ENCODE peak calls at places on chromosomes 13 and 19, in ten cellular contexts. M is esophagus muscularis mucosa, Y is mammary epithelial cell, N is GM12864, A is transverse colon, G is thyroid gland, E is adrenal gland, D is tibial artery, H is body of pancreas, Z is neural progenitor cell. F is an unnamed sample.

GRCh38 chr13:43626994-43627393 is 159.8 kb downstream of the ENOX1 start:
- DNase-seq in M (no peak), Y (no peak), N (no peak), A (no peak), G (no peak), E (no peak), D (no peak), H (no peak), Z (no peak), F (no peak)

GRCh38 chr19:35959968-35960320 is 23.8 kb downstream of the LRFN3 start:
- DNase-seq in M (no peak), Y (no peak), N (no peak), A (no peak), G (no peak), E (no peak), D (no peak), H (no peak), Z (no peak), F (no peak)

GRCh38 chr19:1248454-1249297 is at the start of gene MIDN:
- DNase-seq in M (peak), Y (peak), N (no peak), A (peak), G (peak), E (peak), D (peak), H (peak), Z (peak), F (peak)

GRCh38 chr13:94168784-94169512 is 310.5 kb downstream of the DCT start:
- DNase-seq in M (no peak), Y (no peak), N (no peak), A (no peak), G (no peak), E (no peak), D (no peak), H (no peak), Z (no peak), F (no peak)

GRCh38 chr13:66665991-66666390 is 564.1 kb downstream of the PCDH9 start:
- DNase-seq in M (no peak), Y (peak), N (no peak), A (no peak), G (peak), E (peak), D (no peak), H (no peak), Z (peak), F (peak)

GRCh38 chr19:39074205-39074692 is 9.9 kb upstream of the ACP7 start:
- DNase-seq in M (no peak), Y (no peak), N (no peak), A (no peak), G (no peak), E (no peak), D (no peak), H (no peak), Z (no peak), F (no peak)

GRCh38 chr19:55117063-55117635 is 288 bp downstream of the PPP1R12C start:
- DNase-seq in M (no peak), Y (no peak), N (no peak), A (peak), G (no peak), E (no peak), D (no peak), H (no peak), Z (no peak), F (no peak)

GRCh38 chr13:85368686-85369085 is 430.5 kb downstream of the SLITRK6 start:
- DNase-seq in M (no peak), Y (no peak), N (no peak), A (no peak), G (no peak), E (no peak), D (no peak), H (no peak), Z (no peak), F (no peak)

GRCh38 chr13:31092631-31093030 is 69.1 kb downstream of the HSPH1 start:
- DNase-seq in M (no peak), Y (no peak), N (no peak), A (no peak), G (no peak), E (no peak), D (no peak), H (no peak), Z (no peak), F (no peak)

GRCh38 chr13:53264751-53265150 is 236.1 kb downstream of the OLFM4 start:
- DNase-seq in M (no peak), Y (no peak), N (no peak), A (no peak), G (no peak), E (no peak), D (no peak), H (no peak), Z (no peak), F (no peak)

DNA sequence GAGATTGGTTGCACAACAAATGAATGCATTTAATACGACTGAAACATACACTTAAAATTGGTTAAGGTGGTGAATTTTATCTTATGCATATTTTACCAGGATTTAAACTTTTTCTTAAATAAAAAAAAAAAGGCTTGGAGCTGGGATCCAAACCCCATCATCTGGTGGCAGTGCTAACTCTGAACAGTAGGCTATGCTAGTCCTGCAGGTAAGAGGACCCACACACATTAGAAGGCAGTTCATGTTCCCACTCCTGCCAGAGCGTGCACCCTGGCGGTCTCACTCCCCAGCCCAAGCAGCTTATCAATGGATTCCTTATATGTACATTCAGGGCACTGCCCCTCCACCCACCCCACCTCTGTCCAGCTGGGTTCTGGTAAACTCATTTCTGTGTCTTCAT is 31.3 kb upstream of the CEBPA start:
- DNase-seq in M (no peak), Y (no peak), N (no peak), A (no peak), G (no peak), E (no peak), D (no peak), H (no peak), Z (no peak), F (no peak)
- TF ChIP-seq CTCF in M (no peak), Y (peak), N (no peak), A (no peak), G (no peak), E (no peak), D (no peak), H (no peak), Z (no peak), F (peak)

GRCh38 chr19:49070416-49070815 is 2.1 kb downstream of the KCNA7 start:
- DNase-seq in M (no peak), Y (no peak), N (no peak), A (no peak), G (no peak), E (no peak), D (no peak), H (no peak), Z (no peak), F (no peak)

GRCh38 chr19:49067554-49067953 is 2.9 kb upstream of the NTF4 start:
- DNase-seq in M (no peak), Y (no peak), N (no peak), A (no peak), G (no peak), E (no peak), D (no peak), H (no peak), Z (no peak), F (no peak)

GRCh38 chr19:49069026-49069425 is 3.5 kb downstream of the KCNA7 start:
- DNase-seq in M (no peak), Y (no peak), N (no peak), A (no peak), G (no peak), E (no peak), D (no peak), H (no peak), Z (no peak), F (no peak)

GRCh38 chr19:49073514-49074378 is 1.2 kb upstream of the KCNA7 start:
- DNase-seq in M (no peak), Y (peak), N (no peak), A (no peak), G (no peak), E (no peak), D (no peak), H (no peak), Z (peak), F (no peak)

DNA sequence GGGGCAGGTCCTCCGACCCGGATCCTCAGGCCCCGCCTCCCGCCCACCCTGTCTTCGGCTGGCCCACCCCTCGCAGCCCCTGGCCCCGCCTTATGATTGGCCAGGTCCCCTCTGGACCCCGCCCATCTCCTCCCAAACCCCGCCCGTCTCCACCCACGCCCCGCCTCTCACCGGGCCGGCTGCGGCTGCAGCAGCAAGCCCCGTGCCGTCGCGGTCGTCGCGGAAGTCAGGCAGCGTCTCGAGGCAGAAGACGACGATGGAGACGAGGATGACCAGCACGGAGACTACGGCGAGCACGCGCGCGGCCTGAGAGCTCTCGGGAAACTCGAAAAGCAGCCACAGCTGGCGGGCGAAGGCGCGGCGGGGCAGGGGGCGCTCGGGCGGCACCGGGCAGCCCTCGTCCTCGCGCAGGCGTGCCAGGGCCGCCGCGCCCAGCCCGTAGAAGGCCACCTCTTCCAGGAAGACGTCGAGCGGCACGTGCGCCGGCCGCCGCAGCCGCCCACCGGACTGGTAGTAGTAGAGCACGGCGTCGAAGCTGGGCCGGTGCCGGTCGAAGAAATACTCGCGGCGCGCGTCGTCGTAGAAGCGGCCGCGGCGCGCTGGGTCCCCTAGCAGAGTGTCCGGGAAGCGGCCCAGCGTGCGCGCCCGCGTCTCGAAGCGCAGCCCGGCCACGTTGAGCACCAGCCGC is 495 bp downstream of the KCNA7 start:
- DNase-seq in M (no peak), Y (no peak), N (no peak), A (no peak), G (no peak), E (no peak), D (no peak), H (no peak), Z (peak), F (no peak)
- H3K4me3 ChIP-seq in M (peak), Y (no peak), N (no peak), A (no peak), G (no peak), E (no peak), D (no peak), H (no peak), Z (peak), F (peak)

DNA sequence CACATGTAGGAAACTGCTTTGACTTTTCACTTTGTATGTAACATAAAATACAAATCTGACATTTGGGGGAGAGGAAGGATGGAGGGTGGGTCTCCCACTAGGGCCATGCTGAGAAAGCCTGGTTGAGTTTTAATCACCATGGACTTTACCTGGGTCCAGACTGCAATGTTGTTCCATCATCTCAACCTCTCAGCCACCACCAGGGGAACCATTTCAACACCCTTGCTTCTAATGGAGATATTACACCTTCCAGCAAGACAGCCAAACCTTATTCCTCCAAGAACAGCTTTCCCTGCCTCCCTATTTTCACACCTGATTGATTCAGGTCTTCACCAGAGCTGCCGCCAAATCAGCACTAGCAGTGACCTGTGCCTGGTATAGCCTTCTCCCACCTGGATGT is 56.0 kb downstream of the ZAR1L start:
- DNase-seq in M (no peak), Y (no peak), N (no peak), A (no peak), G (no peak), E (no peak), D (no peak), H (no peak), Z (no peak), F (no peak)
- TF ChIP-seq CTCF in M (no peak), Y (peak), N (peak), A (peak), G (no peak), E (no peak), D (no peak), H (peak), Z (peak), F (peak)

DNA sequence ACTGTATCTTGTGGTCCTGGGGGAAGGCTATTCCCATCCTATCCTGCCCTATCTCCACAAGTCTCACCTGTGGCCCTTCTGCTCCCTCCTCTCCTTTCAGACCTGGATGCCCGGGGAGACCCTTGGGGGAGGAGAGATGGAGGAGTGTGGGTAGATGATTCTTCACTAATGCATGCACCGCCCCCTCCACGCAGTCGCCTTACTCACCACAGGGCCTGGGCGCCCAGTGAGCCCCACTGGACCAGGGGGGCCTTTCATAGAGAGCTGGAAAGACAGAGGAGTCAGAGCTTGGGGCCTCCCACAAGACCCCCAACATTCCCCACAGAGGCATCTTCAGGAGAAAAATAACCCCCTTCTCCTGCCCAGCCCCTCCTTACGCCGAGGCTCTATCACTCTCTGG is 14.3 kb downstream of the COL5A3 start:
- DNase-seq in M (no peak), Y (no peak), N (no peak), A (no peak), G (no peak), E (no peak), D (no peak), H (no peak), Z (no peak), F (no peak)
- H3K4me3 ChIP-seq in M (no peak), Y (no peak), N (no peak), A (no peak), G (no peak), E (no peak), D (no peak), H (no peak), Z (no peak), F (no peak)

GRCh38 chr19:8054169-8054568 is 1.6 kb downstream of the CCL25 start:
- DNase-seq in M (no peak), Y (no peak), N (no peak), A (no peak), G (no peak), E (no peak), D (no peak), H (no peak), Z (peak), F (no peak)

GRCh38 chr19:8046569-8047165 is 5.9 kb upstream of the CCL25 start:
- DNase-seq in M (no peak), Y (no peak), N (peak), A (no peak), G (no peak), E (no peak), D (no peak), H (no peak), Z (no peak), F (no peak)

GRCh38 chr19:8052464-8052859 is at the start of gene CCL25:
- DNase-seq in M (no peak), Y (no peak), N (no peak), A (no peak), G (no peak), E (no peak), D (no peak), H (no peak), Z (no peak), F (no peak)

GRCh38 chr19:8045872-8046568 is 6.5 kb upstream of the CCL25 start:
- DNase-seq in M (no peak), Y (no peak), N (no peak), A (no peak), G (no peak), E (no peak), D (no peak), H (no peak), Z (no peak), F (no peak)

GRCh38 chr19:8050274-8051096 is 2.1 kb upstream of the CCL25 start:
- DNase-seq in M (peak), Y (peak), N (peak), A (peak), G (peak), E (peak), D (peak), H (peak), Z (peak), F (peak)
- TF ChIP-seq CTCF in M (no peak), Y (no peak), N (no peak), A (no peak), G (no peak), E (no peak), D (no peak), H (no peak), Z (no peak), F (no peak)

F was measured in left ventricle myocardium inferior.